ENCODE peak calls at places on chromosome 17, in seven cellular contexts. T, M, G, C, X, F and L are unnamed samples.

GRCh38 chr17:62718420-62718819 is 89.7 kb downstream of the MARCHF10 start:
- DNase-seq in X (no peak), G (peak), F (no peak), C (peak), T (no peak), M (no peak), L (no peak)

GRCh38 chr17:43350888-43351361 is 47.9 kb upstream of the ARL4D start:
- DNase-seq in M (no peak), F (no peak), T (no peak), X (no peak), G (no peak), C (no peak), L (no peak)

GRCh38 chr17:7897773-7898172 is 9.2 kb downstream of the CHD3 start:
- DNase-seq in F (no peak), C (peak), T (no peak), X (no peak), G (peak), M (no peak), L (no peak)

GRCh38 chr17:9941305-9941704 is 36.2 kb upstream of the RCVRN start:
- DNase-seq in M (peak), X (no peak), C (no peak), F (no peak), G (no peak), T (no peak), L (no peak)

GRCh38 chr17:49952209-49952911 is 16.6 kb upstream of the DLX4 start:
- DNase-seq in M (peak), X (peak), F (peak), G (peak), T (peak), C (peak), L (no peak)

GRCh38 chr17:58205936-58206335 is 13.1 kb downstream of the MKS1 start:
- DNase-seq in C (no peak), G (no peak), X (no peak), M (no peak), T (no peak), F (no peak), L (no peak)

GRCh38 chr17:38761612-38762011 is 9.1 kb downstream of the PSMB3 start:
- DNase-seq in M (no peak), X (no peak), F (no peak), T (no peak), C (no peak), G (peak), L (no peak)

GRCh38 chr17:75398279-75398678 is 7.2 kb downstream of the GRB2 start:
- DNase-seq in F (no peak), X (no peak), G (no peak), M (no peak), C (no peak), T (no peak), L (no peak)

GRCh38 chr17:80360396-80360795 is 54.6 kb upstream of the ENDOV start:
- DNase-seq in M (no peak), T (no peak), G (no peak), C (no peak), X (no peak), F (no peak), L (no peak)

GRCh38 chr17:68539536-68540469 is 27.6 kb downstream of the PRKAR1A start:
- DNase-seq in G (peak), M (no peak), C (no peak), T (no peak), F (no peak), X (peak), L (peak)

GRCh38 chr17:75854881-75855309 is 240 bp downstream of the WBP2 start:
- DNase-seq in T (no peak), C (no peak), M (no peak), F (peak), G (no peak), X (no peak), L (no peak)

GRCh38 chr17:58337600-58338453 is 9.2 kb upstream of the TSPOAP1 start:
- DNase-seq in F (peak), M (peak), C (peak), T (no peak), X (peak), G (peak), L (peak)

GRCh38 chr17:3866269-3866668 is 20.2 kb upstream of the NCBP3 start:
- DNase-seq in T (no peak), C (no peak), M (no peak), F (no peak), G (no peak), X (no peak), L (no peak)

GRCh38 chr17:67218385-67218950 is 26.5 kb downstream of the HELZ start:
- DNase-seq in T (no peak), F (no peak), X (no peak), M (no peak), C (no peak), G (peak), L (peak)

GRCh38 chr17:35313875-35314409 is 59.5 kb downstream of the SLFN11 start:
- DNase-seq in G (no peak), T (peak), F (peak), X (no peak), C (peak), M (peak), L (no peak)

GRCh38 chr17:28896491-28896883 is 1.0 kb downstream of the FLOT2 start:
- DNase-seq in G (no peak), F (no peak), C (no peak), T (no peak), X (no peak), M (no peak), L (no peak)

GRCh38 chr17:41421617-41422016 is 2.8 kb downstream of the KRT37 start:
- DNase-seq in M (no peak), C (no peak), G (no peak), T (no peak), X (no peak), F (no peak), L (no peak)

GRCh38 chr17:35188111-35188510 is 6.1 kb downstream of the SLC35G3 start:
- DNase-seq in C (no peak), F (no peak), T (no peak), X (no peak), M (no peak), G (no peak), L (no peak)

GRCh38 chr17:834136-834535 is 52.0 kb downstream of the MRM3 start:
- DNase-seq in G (no peak), T (no peak), X (no peak), C (no peak), M (no peak), F (no peak), L (no peak)

GRCh38 chr17:78933959-78934568 is 8.9 kb upstream of the TIMP2 start:
- DNase-seq in T (peak), G (peak), C (peak), X (peak), M (peak), F (peak), L (peak)

GRCh38 chr17:77864234-77865108 is 94.0 kb upstream of the TNRC6C start:
- DNase-seq in X (no peak), T (no peak), M (no peak), G (no peak), C (no peak), F (no peak), L (no peak)

GRCh38 chr17:50426814-50427787 is 1.1 kb downstream of the ACSF2 start:
- DNase-seq in T (no peak), G (peak), X (peak), F (no peak), C (no peak), M (no peak), L (no peak)

GRCh38 chr17:17898673-17899072 is 61.9 kb upstream of the SREBF1 start:
- DNase-seq in X (no peak), G (no peak), C (no peak), F (no peak), T (no peak), M (no peak), L (no peak)

GRCh38 chr17:16478693-16479092 is 13.3 kb downstream of the LRRC75A start:
- DNase-seq in X (no peak), T (no peak), F (no peak), C (no peak), G (peak), M (no peak), L (peak)

GRCh38 chr17:16475196-16475704 is 16.7 kb downstream of the LRRC75A start:
- DNase-seq in G (no peak), X (no peak), F (no peak), M (no peak), T (no peak), C (no peak), L (no peak)

GRCh38 chr17:16479264-16479663 is 12.7 kb downstream of the LRRC75A start:
- DNase-seq in G (no peak), C (no peak), T (no peak), M (no peak), F (no peak), X (no peak), L (no peak)

GRCh38 chr17:16477255-16477654 is 14.7 kb downstream of the LRRC75A start:
- DNase-seq in X (no peak), M (peak), G (peak), F (no peak), C (no peak), T (no peak), L (peak)

GRCh38 chr17:16477666-16478065 is 14.3 kb downstream of the LRRC75A start:
- DNase-seq in M (no peak), C (no peak), F (no peak), X (no peak), T (no peak), G (no peak), L (no peak)
- H3K4me3 ChIP-seq in M (no peak), C (no peak), F (no peak), X (no peak), T (no peak), G (no peak), L (no peak)

DNA sequence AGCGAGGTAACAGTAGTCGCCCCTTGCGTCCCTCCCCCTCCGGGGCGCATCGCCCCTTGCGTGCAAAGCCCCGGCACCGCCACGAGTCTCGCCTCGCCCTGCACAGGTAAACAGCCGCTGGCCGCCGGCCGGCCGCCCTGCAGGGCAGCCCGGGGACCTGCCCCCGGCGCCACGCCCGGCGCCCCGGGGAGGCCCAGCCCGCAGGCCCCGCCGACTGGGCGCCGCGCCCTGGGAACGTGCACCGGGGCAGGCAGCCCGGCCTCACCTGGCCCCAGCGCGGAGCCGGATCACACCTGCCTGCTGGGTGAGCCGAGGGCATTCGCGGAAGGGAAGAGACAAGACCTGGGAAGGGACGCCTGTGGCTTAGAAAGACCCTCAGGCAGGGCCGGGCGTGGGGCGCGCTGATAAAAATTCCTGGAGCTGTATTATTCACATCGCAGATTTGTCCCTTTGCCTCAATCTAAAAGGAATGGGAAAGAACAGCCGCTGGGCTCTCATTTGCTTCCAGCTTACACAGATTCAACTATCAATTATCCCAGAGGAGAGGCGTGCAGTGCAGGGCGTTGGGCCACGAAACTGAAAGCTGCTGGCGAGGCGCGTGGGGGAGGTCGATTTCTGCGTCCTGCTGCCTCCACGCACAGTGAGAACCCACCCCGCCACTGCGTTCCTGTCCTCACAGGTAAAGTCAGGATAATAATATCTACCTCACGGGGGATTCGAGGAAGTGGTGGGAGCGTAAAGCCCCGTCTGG is 451.9 kb downstream of the SLC39A11 start:
- DNase-seq in C (no peak), X (peak), F (no peak), M (no peak), G (no peak), T (peak), L (no peak)
- H3K4me3 ChIP-seq in C (no peak), X (peak), F (no peak), M (no peak), G (no peak), T (no peak), L (no peak)

GRCh38 chr17:45971698-45972141 is 27.3 kb upstream of the STH start:
- DNase-seq in X (no peak), F (no peak), M (no peak), G (no peak), C (no peak), T (no peak), L (no peak)
- H3K4me3 ChIP-seq in X (no peak), F (no peak), M (no peak), G (no peak), C (no peak), T (no peak), L (no peak)

DNA sequence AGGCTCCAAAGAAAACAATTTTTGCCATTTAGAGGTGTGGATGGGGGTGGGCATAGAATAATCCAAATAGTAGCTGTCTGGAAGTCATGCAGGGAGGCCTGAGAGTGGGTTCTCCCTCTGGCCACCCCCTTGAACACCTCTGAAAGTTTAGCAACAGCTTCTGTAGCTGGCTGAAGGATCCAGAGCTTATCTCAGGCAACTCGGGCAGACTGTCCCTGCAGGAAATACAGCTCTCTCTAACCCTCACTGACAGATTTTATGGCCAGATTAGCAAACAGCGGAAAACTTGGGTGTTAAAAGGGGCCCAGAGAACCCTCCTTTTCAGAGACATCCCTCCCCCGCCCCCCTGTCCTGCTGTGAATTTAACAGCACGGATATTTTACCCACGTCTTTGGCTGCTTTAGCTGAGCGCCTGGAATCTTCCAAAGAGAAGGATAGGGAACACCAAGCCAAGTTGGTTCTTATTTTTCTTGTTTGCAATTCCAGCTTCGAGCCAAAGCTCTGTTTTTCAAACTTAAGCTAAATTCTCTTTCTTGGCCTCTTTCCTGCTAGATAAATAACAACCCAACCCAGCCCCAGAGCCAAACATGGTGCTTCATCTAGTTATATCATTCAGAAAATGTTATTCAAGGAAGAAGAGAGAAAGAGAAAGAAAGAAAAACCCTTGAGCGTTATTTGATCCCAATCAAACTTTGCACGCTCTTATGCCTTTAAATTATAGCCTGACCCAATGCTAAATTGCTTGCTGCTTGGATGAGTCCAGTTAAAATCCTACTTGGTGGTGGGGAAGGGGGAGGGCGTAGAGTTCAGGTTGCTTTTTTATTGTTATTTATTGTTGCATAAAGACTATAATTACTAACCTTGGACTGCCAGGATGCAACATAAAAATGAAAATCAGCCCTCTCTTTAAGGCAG is 2.3 kb upstream of the HOXB2 start:
- DNase-seq in T (no peak), G (peak), M (no peak), X (no peak), F (no peak), C (no peak), L (no peak)
- H3K4me3 ChIP-seq in T (no peak), G (peak), M (no peak), X (peak), F (peak), C (no peak), L (peak)

GRCh38 chr17:40418428-40418706 is 671 bp upstream of the TOP2A start:
- DNase-seq in C (no peak), F (no peak), M (peak), T (no peak), X (no peak), G (no peak), L (no peak)

GRCh38 chr17:40417609-40418427 is at the start of gene TOP2A:
- DNase-seq in C (peak), M (peak), F (peak), X (peak), G (peak), T (peak), L (peak)

GRCh38 chr17:40417258-40417608 is 463 bp downstream of the TOP2A start:
- DNase-seq in M (no peak), G (no peak), F (no peak), C (no peak), T (no peak), X (no peak), L (no peak)

GRCh38 chr17:40415390-40415789 is 2.3 kb downstream of the TOP2A start:
- DNase-seq in T (no peak), X (no peak), G (peak), M (no peak), C (no peak), F (no peak), L (peak)

GRCh38 chr17:40416671-40417070 is 1.0 kb downstream of the TOP2A start:
- DNase-seq in G (no peak), T (no peak), F (no peak), M (no peak), X (no peak), C (no peak), L (no peak)
- H3K4me3 ChIP-seq in G (peak), T (no peak), F (no peak), M (no peak), X (no peak), C (no peak), L (peak)

GRCh38 chr17:81961087-81961514 is at the start of gene NOTUM:
- DNase-seq in M (no peak), X (no peak), C (no peak), G (peak), T (no peak), F (no peak), L (no peak)
- H3K4me3 ChIP-seq in M (no peak), X (peak), C (no peak), G (no peak), T (no peak), F (peak), L (peak)

DNA sequence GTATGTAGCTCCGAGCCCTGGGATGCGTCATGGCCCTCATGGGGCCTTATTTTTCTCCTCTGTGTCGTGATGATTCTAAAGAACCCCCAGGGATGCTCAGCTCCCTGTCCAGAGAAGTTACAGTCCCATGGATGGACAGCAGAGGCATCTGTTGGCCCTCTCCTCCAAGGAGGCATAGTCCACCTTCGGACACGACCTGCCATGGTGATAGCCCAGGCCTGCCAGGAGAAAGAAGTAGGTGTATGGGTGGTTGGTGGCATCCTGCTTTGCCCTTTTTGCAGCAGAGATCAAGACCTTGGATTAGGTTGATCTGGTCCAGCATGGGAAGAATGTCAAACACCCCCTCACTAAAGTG is 260.1 kb upstream of the RPL38 start:
- DNase-seq in M (no peak), X (no peak), T (no peak), G (no peak), F (no peak), C (no peak), L (no peak)
- H3K4me3 ChIP-seq in M (no peak), X (no peak), T (no peak), G (no peak), F (no peak), C (no peak), L (no peak)

DNA sequence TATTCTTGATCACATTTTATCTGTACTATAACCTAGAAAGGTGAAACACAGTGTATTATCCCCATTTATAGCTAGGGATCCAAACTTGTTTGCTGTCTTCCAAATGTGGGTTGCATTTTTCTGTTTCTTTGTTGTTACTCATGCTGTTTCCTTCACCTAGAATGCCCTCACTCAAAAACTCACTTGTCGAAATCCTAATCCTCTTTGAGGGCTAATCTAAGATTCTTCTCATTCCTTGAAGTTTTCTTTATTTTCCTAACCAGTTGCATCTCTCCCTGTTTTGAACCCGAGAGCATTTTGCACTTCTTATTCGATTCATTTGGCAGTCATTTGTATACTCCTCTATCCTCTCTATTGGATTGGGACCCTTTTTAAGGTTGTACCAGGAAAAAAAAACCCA is 9.6 kb downstream of the CALCOCO2 start:
- DNase-seq in G (peak), X (no peak), M (no peak), T (no peak), C (no peak), F (no peak), L (no peak)
- H3K4me3 ChIP-seq in G (no peak), X (peak), M (peak), T (no peak), C (no peak), F (peak), L (no peak)